ENCODE peak calls at places on chromosomes 1 and 21, in eight cellular contexts. G is stimulated activated CD4-positive, alpha-beta T cell treated with anti-CD3 and anti-CD28 coated beads, Interleukin-1b, Interleukin-23, amount 100 ng/mL, for 24 hours; X is fibroblast of the aortic adventitia; Y is activated T-cell treated with anti-CD3 and anti-CD28 coated beads for 24 hours; R is hepatocyte; Q is T-helper 9 cell; T is psoas muscle; F is Calu3. A is an unnamed sample.

GRCh38 chr21:25330266-25330665 is 277.0 kb downstream of the MRPL39 start:
- DNase-seq in G (no peak), X (no peak), Y (no peak), R (no peak), Q (no peak), T (no peak), F (no peak), A (no peak)

GRCh38 chr1:3365519-3366158 is 88.8 kb upstream of the ARHGEF16 start:
- DNase-seq in G (no peak), X (no peak), Y (no peak), R (no peak), Q (no peak), T (no peak), F (no peak), A (no peak)

GRCh38 chr1:2126331-2127180 is 68.0 kb downstream of the FAAP20 start:
- DNase-seq in G (no peak), X (no peak), Y (no peak), R (no peak), Q (no peak), T (peak), F (no peak), A (no peak)

GRCh38 chr1:224447251-224447650 is 12.7 kb upstream of the WDR26 start:
- DNase-seq in G (no peak), X (peak), Y (no peak), R (no peak), Q (no peak), T (peak), F (no peak), A (no peak)

GRCh38 chr21:37534431-37534830 is 167.9 kb downstream of the DYRK1A start:
- DNase-seq in G (no peak), X (no peak), Y (no peak), R (no peak), Q (no peak), T (no peak), F (no peak), A (no peak)

GRCh38 chr1:167297222-167298214 is 76.8 kb downstream of the POU2F1 start:
- DNase-seq in G (no peak), X (peak), Y (no peak), R (peak), Q (no peak), T (no peak), F (peak), A (no peak)

GRCh38 chr1:80531182-80531581 is 1269.6 kb upstream of the ADGRL2 start:
- DNase-seq in G (no peak), X (no peak), Y (no peak), R (no peak), Q (no peak), T (no peak), F (no peak), A (no peak)

GRCh38 chr21:42429856-42430255 is 26.2 kb downstream of the UBASH3A start:
- DNase-seq in G (no peak), X (no peak), Y (no peak), R (peak), Q (no peak), T (no peak), F (no peak), A (no peak)

GRCh38 chr1:40820911-40821693 is 37.5 kb downstream of the KCNQ4 start:
- DNase-seq in G (no peak), X (no peak), Y (no peak), R (no peak), Q (no peak), T (peak), F (no peak), A (no peak)

GRCh38 chr21:37451446-37451845 is 84.9 kb downstream of the DYRK1A start:
- DNase-seq in G (no peak), X (no peak), Y (no peak), R (no peak), Q (no peak), T (no peak), F (no peak), A (no peak)

GRCh38 chr1:3902111-3902511 is 2.0 kb upstream of the C1orf174 start:
- DNase-seq in G (peak), X (no peak), Y (no peak), R (no peak), Q (no peak), T (no peak), F (no peak), A (no peak)

GRCh38 chr1:8423702-8424538 is 106.0 kb downstream of the SLC45A1 start:
- DNase-seq in G (peak), X (peak), Y (peak), R (peak), Q (peak), T (peak), F (peak), A (peak)

GRCh38 chr1:9020325-9020724 is 5.9 kb downstream of the SLC2A7 start:
- DNase-seq in G (no peak), X (no peak), Y (no peak), R (no peak), Q (no peak), T (no peak), F (no peak), A (no peak)

A was measured in activated T-helper 2 cell treated with anti-CD3 and anti-CD28 coated beads, Interferon-gamma antibody, Interleukin-2, Interleukin-4, amounts not matched to agents 10 μg/mL and 5 μg/mL and 100 μg/mL, durations not matched to agents 14 hours and 24 hours and 36 hours.